ENCODE peak calls at places on chromosomes 6 and 20, in six cellular contexts. Y, V, U, T, N and Z are unnamed samples.

GRCh38 chr6:27672113-27672799 is 199.4 kb upstream of the ZNF184 start:
- DNase-seq in Y (no peak), V (peak), U (no peak), T (no peak), N (peak), Z (no peak)

GRCh38 chr6:1400126-1400850 is 10.9 kb downstream of the FOXF2 start:
- DNase-seq in Y (no peak), V (no peak), U (no peak), T (no peak), N (no peak), Z (no peak)

GRCh38 chr6:150628908-150629307 is 29.2 kb downstream of the PLEKHG1 start:
- DNase-seq in Y (no peak), V (no peak), U (no peak), T (no peak), N (no peak), Z (no peak)

GRCh38 chr20:62025832-62026563 is 39.7 kb downstream of the TAF4 start:
- DNase-seq in Y (no peak), V (no peak), U (peak), T (peak), N (peak), Z (peak)

GRCh38 chr6:80143312-80143960 is 37.0 kb downstream of the BCKDHB start:
- DNase-seq in Y (no peak), V (peak), U (no peak), T (peak), N (peak), Z (no peak)

GRCh38 chr6:13763740-13764381 is 50.5 kb downstream of the MCUR1 start:
- DNase-seq in Y (no peak), V (no peak), U (no peak), T (no peak), N (no peak), Z (no peak)

GRCh38 chr6:25054469-25054868 is 118.7 kb upstream of the RIPOR2 start:
- DNase-seq in Y (no peak), V (no peak), U (no peak), T (no peak), N (peak), Z (no peak)

GRCh38 chr6:5541751-5542432 is 280.6 kb downstream of the FARS2 start:
- DNase-seq in Y (no peak), V (no peak), U (no peak), T (no peak), N (peak), Z (no peak)

GRCh38 chr6:3455490-3456394 is 1.1 kb downstream of the SLC22A23 start:
- DNase-seq in Y (peak), V (no peak), U (peak), T (peak), N (no peak), Z (peak)

GRCh38 chr20:41218466-41218865 is 81.1 kb downstream of the PLCG1 start:
- DNase-seq in Y (no peak), V (no peak), U (no peak), T (no peak), N (no peak), Z (no peak)

GRCh38 chr20:4167261-4168004 is 152.1 kb upstream of the RNF24 start:
- DNase-seq in Y (peak), V (no peak), U (no peak), T (no peak), N (no peak), Z (no peak)

GRCh38 chr6:167268683-167269280 is 22.3 kb upstream of the UNC93A start:
- DNase-seq in Y (no peak), V (no peak), U (no peak), T (no peak), N (no peak), Z (no peak)

GRCh38 chr20:51695574-51696303 is 72.5 kb downstream of the ATP9A start:
- DNase-seq in Y (no peak), V (peak), U (no peak), T (no peak), N (peak), Z (no peak)

GRCh38 chr6:51648774-51649173 is 438.6 kb downstream of the PKHD1 start:
- DNase-seq in Y (no peak), V (no peak), U (no peak), T (no peak), N (no peak), Z (no peak)

GRCh38 chr6:82878812-82879211 is 186.8 kb downstream of the UBE3D start:
- DNase-seq in Y (no peak), V (peak), U (no peak), T (no peak), N (no peak), Z (no peak)

GRCh38 chr6:31582230-31582601 is at the start of gene LTB:
- DNase-seq in Y (no peak), V (no peak), U (peak), T (no peak), N (no peak), Z (no peak)

GRCh38 chr6:158803733-158804143 is 15.4 kb downstream of the EZR start:
- DNase-seq in Y (no peak), V (no peak), U (no peak), T (no peak), N (peak), Z (no peak)

GRCh38 chr6:14984454-14984853 is 261.4 kb upstream of the JARID2 start:
- DNase-seq in Y (no peak), V (no peak), U (no peak), T (peak), N (peak), Z (no peak)

GRCh38 chr6:118504611-118505010 is 43.5 kb upstream of the PLN start:
- DNase-seq in Y (no peak), V (no peak), U (no peak), T (no peak), N (no peak), Z (no peak)

GRCh38 chr6:80280258-80281010 is 174.0 kb downstream of the BCKDHB start:
- DNase-seq in Y (no peak), V (no peak), U (no peak), T (no peak), N (no peak), Z (no peak)

GRCh38 chr6:72418495-72418894 is 203.4 kb upstream of the KCNQ5 start:
- DNase-seq in Y (no peak), V (peak), U (no peak), T (no peak), N (peak), Z (no peak)

GRCh38 chr6:834190-834589 is 141.3 kb upstream of the EXOC2 start:
- DNase-seq in Y (no peak), V (no peak), U (no peak), T (no peak), N (no peak), Z (no peak)

GRCh38 chr6:27294409-27294808 is 17.7 kb downstream of the POM121L2 start:
- DNase-seq in Y (no peak), V (no peak), U (no peak), T (no peak), N (peak), Z (no peak)

GRCh38 chr6:74939309-74939708 is 266.5 kb downstream of the COL12A1 start:
- DNase-seq in Y (no peak), V (peak), U (no peak), T (no peak), N (no peak), Z (no peak)

GRCh38 chr6:35015996-35016395 is 125.1 kb downstream of the TCP11 start:
- DNase-seq in Y (no peak), V (no peak), U (no peak), T (no peak), N (peak), Z (no peak)

GRCh38 chr6:149306967-149307366 is 10.5 kb upstream of the TAB2 start:
- DNase-seq in Y (no peak), V (peak), U (no peak), T (no peak), N (peak), Z (no peak)

GRCh38 chr6:25499851-25500250 is 152.2 kb upstream of the SCGN start:
- DNase-seq in Y (no peak), V (no peak), U (no peak), T (no peak), N (no peak), Z (no peak)

GRCh38 chr20:20638877-20639276 is 73.6 kb downstream of the RALGAPA2 start:
- DNase-seq in Y (no peak), V (no peak), U (no peak), T (no peak), N (no peak), Z (no peak)

GRCh38 chr6:33815854-33816253 is 12.1 kb upstream of the MLN start:
- DNase-seq in Y (peak), V (peak), U (no peak), T (peak), N (peak), Z (no peak)

GRCh38 chr20:49631074-49631716 is 63.3 kb upstream of the PTGIS start:
- DNase-seq in Y (no peak), V (no peak), U (no peak), T (no peak), N (peak), Z (no peak)

GRCh38 chr6:7726416-7727149 is 684 bp downstream of the BMP6 start:
- DNase-seq in Y (peak), V (no peak), U (no peak), T (peak), N (peak), Z (no peak)

GRCh38 chr6:57255451-57256181 is 33.5 kb upstream of the RAB23 start:
- DNase-seq in Y (no peak), V (no peak), U (no peak), T (no peak), N (peak), Z (no peak)

GRCh38 chr6:52661551-52661950 is 9.4 kb upstream of the TMEM14A start:
- DNase-seq in Y (no peak), V (no peak), U (no peak), T (no peak), N (no peak), Z (no peak)

GRCh38 chr6:49118475-49118874 is 344.6 kb downstream of the MMUT start:
- DNase-seq in Y (no peak), V (no peak), U (no peak), T (no peak), N (no peak), Z (no peak)

GRCh38 chr6:47741807-47742206 is 40.0 kb upstream of the OPN5 start:
- DNase-seq in Y (no peak), V (no peak), U (no peak), T (no peak), N (peak), Z (peak)

GRCh38 chr6:87001494-87001893 is 64.2 kb downstream of the HTR1E start:
- DNase-seq in Y (no peak), V (no peak), U (no peak), T (no peak), N (no peak), Z (no peak)

GRCh38 chr6:14634072-14634471 is 516.5 kb downstream of the CD83 start:
- DNase-seq in Y (no peak), V (no peak), U (peak), T (no peak), N (no peak), Z (no peak)